ENCODE peak calls at places on chromosomes 7 and 10, in six cellular contexts. L, O, X, B, D and Z are unnamed samples.

GRCh38 chr7:38682602-38683001 is 51.4 kb upstream of the AMPH start:
- DNase-seq in L (no peak), O (no peak), X (no peak), B (no peak), D (no peak), Z (no peak)

GRCh38 chr7:88072036-88072714 is 138.1 kb downstream of the ADAM22 start:
- DNase-seq in B (no peak), X (no peak), D (no peak), L (no peak), O (no peak), Z (no peak)

GRCh38 chr10:31034041-31034918 is 2.6 kb upstream of the ZNF438 start:
- DNase-seq in B (no peak), O (no peak), D (no peak), X (peak; percentile 33), L (no peak), Z (no peak)

GRCh38 chr7:23394828-23395227 is 75.5 kb downstream of the IGF2BP3 start:
- DNase-seq in D (no peak), O (no peak), X (no peak), B (no peak), L (no peak), Z (no peak)

GRCh38 chr7:31443457-31443856 is 70.4 kb upstream of the ITPRID1 start:
- DNase-seq in O (no peak), L (no peak), B (no peak), D (no peak), X (no peak), Z (no peak)

GRCh38 chr10:77641788-77642397 is 4.3 kb upstream of the KCNMA1 start:
- DNase-seq in L (peak; percentile 60), X (peak; percentile 49), D (peak; percentile 80), O (no peak), B (peak; percentile 83), Z (peak; percentile 64)

GRCh38 chr10:18075881-18076280 is 64.3 kb upstream of the CACNB2 start:
- DNase-seq in L (no peak), X (no peak), B (no peak), D (no peak), O (no peak), Z (no peak)

GRCh38 chr7:29282819-29283414 is 88.3 kb downstream of the CHN2 start:
- DNase-seq in B (no peak), D (no peak), X (no peak), O (no peak), L (peak; percentile 35), Z (no peak)

GRCh38 chr10:88361494-88361893 is 221.6 kb downstream of the RNLS start:
- DNase-seq in D (no peak), L (no peak), X (no peak), O (no peak), B (no peak), Z (no peak)

GRCh38 chr10:13922591-13922990 is 335.8 kb downstream of the PRPF18 start:
- DNase-seq in X (no peak), L (no peak), D (no peak), B (no peak), O (no peak), Z (no peak)

GRCh38 chr10:33416691-33417090 is 82.2 kb upstream of the NRP1 start:
- DNase-seq in O (no peak), L (no peak), X (no peak), D (no peak), B (no peak), Z (no peak)

GRCh38 chr7:31373337-31374289 is 33.1 kb upstream of the NEUROD6 start:
- DNase-seq in B (no peak), L (no peak), O (no peak), X (no peak), D (peak; percentile 50), Z (peak; percentile 20)

GRCh38 chr10:127715782-127716378 is 21.1 kb upstream of the FOXI2 start:
- DNase-seq in D (no peak), O (no peak), B (no peak), X (no peak), L (no peak), Z (no peak)

GRCh38 chr10:61904711-61905445 is 3.4 kb downstream of the ARID5B start:
- DNase-seq in O (no peak), B (peak; percentile 61), X (no peak), L (peak; percentile 41), D (peak; percentile 33), Z (peak; percentile 30)

GRCh38 chr7:94052398-94053180 is 48.4 kb upstream of the BET1 start:
- DNase-seq in B (no peak), D (no peak), L (peak; percentile 50), O (no peak), X (no peak), Z (no peak)

GRCh38 chr10:11167233-11167979 is 149.7 kb downstream of the CELF2 start:
- DNase-seq in B (no peak), L (no peak), X (no peak), D (no peak), O (no peak), Z (no peak)

GRCh38 chr7:1144269-1144771 is 15.7 kb downstream of the ZFAND2A start:
- DNase-seq in B (no peak), X (no peak), O (peak; percentile 71), L (no peak), D (peak; percentile 57), Z (no peak)

GRCh38 chr7:149637911-149638565 is 135.3 kb downstream of the ZNF467 start:
- DNase-seq in X (no peak), D (no peak), O (no peak), B (no peak), L (no peak), Z (no peak)

GRCh38 chr7:29527709-29528108 is 35.9 kb upstream of the PRR15 start:
- DNase-seq in D (no peak), B (no peak), X (no peak), O (no peak), L (no peak), Z (no peak)

DNA sequence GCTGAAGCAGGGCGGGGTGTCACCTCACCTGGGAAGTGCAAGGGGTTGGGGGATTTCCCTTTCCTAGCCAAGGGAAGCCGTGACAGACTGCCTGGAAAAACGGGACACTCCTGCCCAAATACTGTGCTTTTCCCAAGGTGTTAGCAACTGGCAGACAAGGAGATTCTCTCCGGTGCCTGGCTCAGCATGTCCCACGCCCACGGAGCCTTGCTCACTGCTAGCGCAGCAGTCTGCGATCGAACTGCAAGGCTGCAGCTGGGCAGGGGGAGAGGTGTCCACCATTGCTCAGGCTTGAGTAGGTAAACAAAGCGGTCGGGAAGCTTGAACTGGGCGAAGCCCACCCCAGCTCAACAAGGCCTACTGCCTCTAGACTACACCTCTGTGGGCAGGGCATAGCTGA is 80.9 kb upstream of the DNAJB12 start:
- DNase-seq in B (no peak), O (no peak), L (no peak), D (no peak), X (no peak), Z (no peak)
- TF ChIP-seq POLR2A in B (no peak), O (no peak), L (no peak), D (no peak), X (no peak), Z (no peak)

GRCh38 chr10:69361303-69361614 is 55.5 kb downstream of the TACR2 start:
- DNase-seq in B (no peak), O (no peak), X (peak; percentile 96), L (no peak), D (peak; percentile 87), Z (no peak)

GRCh38 chr10:69360485-69361302 is 56.0 kb downstream of the TACR2 start:
- DNase-seq in O (no peak), L (no peak), D (peak; percentile 87), X (peak; percentile 94), B (peak; percentile 81), Z (peak; percentile 81)

GRCh38 chr10:69362471-69362954 is 54.2 kb downstream of the TACR2 start:
- DNase-seq in X (peak; percentile 95), L (no peak), D (peak; percentile 32), O (no peak), B (no peak), Z (peak; percentile 64)

GRCh38 chr10:69358148-69358795 is 58.4 kb downstream of the TACR2 start:
- DNase-seq in B (no peak), X (no peak), O (no peak), D (no peak), L (no peak), Z (no peak)

GRCh38 chr10:69359089-69360025 is 57.4 kb downstream of the TACR2 start:
- DNase-seq in B (no peak), L (no peak), X (no peak), D (no peak), O (no peak), Z (no peak)
- H3K4me1 ChIP-seq in B (peaks cover 14% of the 10 kb centered on the region), L (no peaks in the 10 kb centered on the region), X (peaks cover 56% of the 10 kb centered on the region), D (peaks cover 32% of the 10 kb centered on the region), O (peaks cover 42% of the 10 kb centered on the region), Z (peaks cover 23% of the 10 kb centered on the region)

DNA sequence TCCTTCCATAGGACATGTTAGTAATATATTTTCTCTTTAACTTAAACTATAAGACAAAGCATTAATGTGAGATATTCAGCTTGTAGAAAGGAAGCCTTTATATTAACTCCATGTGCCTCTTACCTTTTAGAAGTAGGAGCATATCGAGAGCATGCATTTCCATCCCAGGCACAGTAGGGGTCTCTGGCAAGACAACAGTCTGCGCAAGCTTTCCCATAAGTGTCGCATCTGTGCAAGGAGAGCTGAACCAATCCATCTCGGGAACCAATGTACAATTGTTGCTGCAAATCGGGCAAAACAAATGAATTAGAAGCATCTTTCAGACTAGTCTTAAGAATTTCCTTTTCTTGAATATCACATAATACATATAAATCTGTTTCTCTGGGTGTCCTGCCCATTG is 171.9 kb downstream of the SEMA3D start:
- DNase-seq in D (no peak), B (no peak), O (no peak), X (no peak), L (no peak), Z (no peak)
- TF ChIP-seq CTCF in D (no peak), B (no peak), O (no peak), X (no peak), L (no peak), Z (no peak)

DNA sequence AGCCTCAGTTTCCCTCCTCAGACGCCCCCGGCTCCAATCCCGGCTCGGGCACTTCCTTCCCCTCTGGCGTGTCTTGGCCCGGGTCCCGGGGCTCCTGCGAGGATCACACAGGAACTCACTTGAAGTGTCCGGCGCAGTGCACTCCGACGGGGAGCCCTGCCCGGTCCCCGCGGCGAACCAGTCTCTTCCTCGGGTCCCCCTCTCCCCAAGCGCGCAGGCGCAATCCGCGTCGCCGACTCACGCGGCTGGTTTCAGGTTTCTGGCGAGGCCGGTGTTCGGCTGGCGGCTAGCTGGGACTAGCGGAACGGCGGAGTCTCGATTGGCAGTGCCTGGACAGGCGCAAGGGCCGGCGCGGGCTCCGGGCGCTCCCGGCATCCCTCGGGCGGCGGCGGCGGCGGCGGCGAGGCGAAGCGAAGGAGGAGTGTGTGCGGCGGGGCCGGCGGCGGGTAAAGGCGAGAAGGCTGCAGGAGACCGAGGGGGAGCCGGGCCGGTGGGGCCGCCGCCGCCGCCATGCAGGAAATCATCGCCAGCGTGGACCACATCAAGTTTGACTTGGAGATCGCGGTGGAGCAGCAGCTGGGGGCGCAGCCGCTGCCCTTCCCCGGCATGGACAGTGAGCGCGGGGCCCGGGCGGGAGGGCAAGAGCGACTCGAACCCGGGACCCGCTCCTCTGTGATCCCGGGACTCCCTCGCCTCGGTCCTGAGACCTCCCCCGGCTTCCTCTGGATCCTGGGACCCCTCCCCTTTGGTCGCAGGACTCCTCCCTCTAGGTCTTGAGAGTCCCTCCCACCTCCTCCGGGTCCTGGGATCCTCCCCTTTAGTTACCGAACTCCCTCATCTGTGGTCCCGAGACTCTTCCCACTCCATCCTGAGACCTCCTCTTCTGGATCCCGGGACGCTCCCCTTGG is at the start of the genes CPSF4 and PTCD1:
- DNase-seq in X (peak; percentile 96), B (peak; percentile 93), L (peak; percentile 89), O (peak; percentile 99), D (peak; percentile 94), Z (peak; percentile 96)
- TF ChIP-seq POLR2A in X (peak; percentile 78), B (peak; percentile 62), L (peak; percentile 45), O (no peak), D (peak; percentile 67), Z (peak; percentile 49)

GRCh38 chr7:45071528-45071927 is 17.2 kb downstream of the NACAD start:
- DNase-seq in L (no peak), O (peak; percentile 35), B (no peak), D (no peak), X (no peak), Z (no peak)
- H3K4me1 ChIP-seq in L (no peaks in the 10 kb centered on the region), O (peaks cover 3% of the 10 kb centered on the region), B (no peaks in the 10 kb centered on the region), D (no peaks in the 10 kb centered on the region), X (no peaks in the 10 kb centered on the region), Z (no peaks in the 10 kb centered on the region)